ENCODE peak calls at places on chromosomes 11 and 22, in five cellular contexts. V is LHCN-M2, G is brain microvascular endothelial cell, T is T follicular helper cell, X is AG10803. U is an unnamed sample.

GRCh38 chr11:118605116-118605867 is 2.1 kb upstream of the PHLDB1 start:
- DNase-seq in V (peak; percentile 89), X (peak; percentile 94), T (no peak), G (peak; percentile 75), U (no peak)

GRCh38 chr11:115656684-115657083 is 152.5 kb upstream of the CADM1 start:
- DNase-seq in G (no peak), X (no peak), T (no peak), V (no peak), U (no peak)

GRCh38 chr11:8784936-8785335 is 102.3 kb downstream of the RPL27A start:
- DNase-seq in T (no peak), V (no peak), G (no peak), X (no peak), U (no peak)

GRCh38 chr11:27717377-27717776 is 17.1 kb upstream of the BDNF start:
- DNase-seq in X (no peak), V (no peak), T (no peak), G (no peak), U (no peak)

GRCh38 chr11:64482588-64482987 is 108.4 kb upstream of the SLC22A12 start:
- DNase-seq in X (no peak), T (no peak), G (no peak), V (peak; percentile 10), U (no peak)

GRCh38 chr11:84129961-84130576 is 843.9 kb upstream of the CCDC90B start:
- DNase-seq in T (no peak), X (no peak), V (no peak), G (no peak), U (no peak)

GRCh38 chr11:60951611-60951908 is 416 bp downstream of the SLC15A3 start:
- DNase-seq in X (no peak), T (no peak), V (no peak), G (no peak), U (no peak)

GRCh38 chr11:22581354-22581753 is 44.3 kb downstream of the FANCF start:
- DNase-seq in T (no peak), V (no peak), G (no peak), X (no peak), U (no peak)

GRCh38 chr22:41557401-41558240 is 3.2 kb upstream of the CSDC2 start:
- DNase-seq in T (no peak), G (peak; percentile 71), V (peak; percentile 97), X (peak; percentile 80), U (no peak)

GRCh38 chr11:92227954-92228935 is 3.6 kb downstream of the FAT3 start:
- DNase-seq in V (peak; percentile 54), G (no peak), T (no peak), X (peak; percentile 45), U (no peak)

GRCh38 chr11:2802389-2803185 is 83.0 kb downstream of the CDKN1C start:
- DNase-seq in V (no peak), G (no peak), T (no peak), X (no peak), U (no peak)

GRCh38 chr22:23772315-23773246 is at the start of gene MMP11:
- DNase-seq in V (peak; percentile 39), T (peak; percentile 42), X (peak; percentile 28), G (no peak), U (peak; percentile 20)

GRCh38 chr11:76152086-76152658 is 54.1 kb downstream of the WNT11 start:
- DNase-seq in V (peak; percentile 67), T (peak; percentile 67), X (peak; percentile 74), G (peak; percentile 53), U (peak; percentile 39)

GRCh38 chr11:94786264-94787126 is 18.3 kb downstream of the AMOTL1 start:
- DNase-seq in V (no peak), T (no peak), X (peak; percentile 53), G (no peak), U (no peak)

GRCh38 chr22:27647540-27647939 is 154.0 kb downstream of the MN1 start:
- DNase-seq in T (no peak), V (no peak), G (no peak), X (no peak), U (no peak)

GRCh38 chr11:114044042-114044871 is 15.3 kb upstream of the ZBTB16 start:
- DNase-seq in T (no peak), X (no peak), G (no peak), V (peak; percentile 9), U (no peak)

GRCh38 chr22:32801436-32802290 is at the start of gene TIMP3:
- DNase-seq in X (peak; percentile 86), T (no peak), V (peak; percentile 66), G (peak; percentile 72), U (no peak)

GRCh38 chr11:72569966-72570892 is 104.0 kb downstream of the PDE2A start:
- DNase-seq in T (no peak), X (peak; percentile 70), G (peak; percentile 88), V (peak; percentile 65), U (no peak)

GRCh38 chr11:8357891-8358566 is 94.4 kb upstream of the LMO1 start:
- DNase-seq in T (no peak), G (no peak), V (no peak), X (no peak), U (no peak)

GRCh38 chr22:36303874-36304273 is 50.9 kb downstream of the APOL1 start:
- DNase-seq in T (no peak), X (no peak), V (no peak), G (no peak), U (no peak)

GRCh38 chr22:49674479-49674830 is 153.2 kb downstream of the BRD1 start:
- DNase-seq in X (no peak), V (no peak), G (no peak), T (no peak), U (no peak)

GRCh38 chr11:68282141-68282860 is 10.5 kb upstream of the C11orf24 start:
- DNase-seq in V (peak; percentile 8), T (no peak), G (no peak), X (no peak), U (no peak)

U was measured in T-helper 22 cell.